ENCODE peak calls at places on chromosome 15, in seven cellular contexts. One of them, this sample, is unnamed.

GRCh38 chr15:91908401-91908800 is 54.9 kb downstream of the SLCO3A1 start:
- DNase-seq in coronary artery: no peak
- DNase-seq in astrocyte of the spinal cord: peak; percentile 57
- DNase-seq in cardiac fibroblast: peak; percentile 63
- DNase-seq in GM20000: no peak
- DNase-seq in endodermal cell: no peak
- DNase-seq in OCI-LY7: no peak
- DNase-seq in this sample: no peak

GRCh38 chr15:67549736-67550135 is 7.2 kb downstream of the MAP2K5 start:
- DNase-seq in OCI-LY7: no peak
- DNase-seq in astrocyte of the spinal cord: no peak
- DNase-seq in endodermal cell: no peak
- DNase-seq in coronary artery: no peak
- DNase-seq in cardiac fibroblast: no peak
- DNase-seq in GM20000: no peak
- DNase-seq in this sample: no peak

GRCh38 chr15:46853600-46853999 is 863.7 kb upstream of the SEMA6D start:
- DNase-seq in endodermal cell: no peak
- DNase-seq in coronary artery: no peak
- DNase-seq in astrocyte of the spinal cord: no peak
- DNase-seq in OCI-LY7: no peak
- DNase-seq in cardiac fibroblast: no peak
- DNase-seq in GM20000: no peak
- DNase-seq in this sample: no peak

GRCh38 chr15:48683991-48684765 is 38.7 kb upstream of the FBN1 start:
- DNase-seq in OCI-LY7: no peak
- DNase-seq in cardiac fibroblast: no peak
- DNase-seq in coronary artery: no peak
- DNase-seq in GM20000: no peak
- DNase-seq in astrocyte of the spinal cord: no peak
- DNase-seq in endodermal cell: no peak
- DNase-seq in this sample: no peak

GRCh38 chr15:25734680-25735355 is 128.3 kb downstream of the ATP10A start:
- DNase-seq in endodermal cell: no peak
- DNase-seq in astrocyte of the spinal cord: no peak
- DNase-seq in coronary artery: peak; percentile 91
- DNase-seq in OCI-LY7: no peak
- DNase-seq in cardiac fibroblast: peak; percentile 59
- DNase-seq in GM20000: no peak
- DNase-seq in this sample: peak; percentile 44

GRCh38 chr15:97084650-97085049 is 754.1 kb downstream of the NR2F2 start:
- DNase-seq in OCI-LY7: no peak
- DNase-seq in coronary artery: no peak
- DNase-seq in cardiac fibroblast: peak; percentile 65
- DNase-seq in GM20000: no peak
- DNase-seq in endodermal cell: no peak
- DNase-seq in astrocyte of the spinal cord: peak; percentile 31
- DNase-seq in this sample: no peak

GRCh38 chr15:52343831-52344230 is 48.2 kb upstream of the MYO5C start:
- DNase-seq in GM20000: no peak
- DNase-seq in astrocyte of the spinal cord: peak; percentile 27
- DNase-seq in endodermal cell: no peak
- DNase-seq in cardiac fibroblast: peak; percentile 57
- DNase-seq in OCI-LY7: no peak
- DNase-seq in coronary artery: no peak
- DNase-seq in this sample: no peak

GRCh38 chr15:89247441-89247840 is 3.7 kb downstream of the FANCI start:
- DNase-seq in astrocyte of the spinal cord: no peak
- DNase-seq in OCI-LY7: no peak
- DNase-seq in endodermal cell: no peak
- DNase-seq in GM20000: no peak
- DNase-seq in coronary artery: no peak
- DNase-seq in cardiac fibroblast: no peak
- DNase-seq in this sample: no peak

GRCh38 chr15:32898991-32899613 is 181.3 kb downstream of the GREM1 start:
- DNase-seq in cardiac fibroblast: peak; percentile 11
- DNase-seq in OCI-LY7: peak; percentile 68
- DNase-seq in GM20000: no peak
- DNase-seq in endodermal cell: peak; percentile 99
- DNase-seq in astrocyte of the spinal cord: no peak
- DNase-seq in coronary artery: no peak
- DNase-seq in this sample: no peak

GRCh38 chr15:41881925-41882688 is 11.7 kb downstream of the SPTBN5 start:
- DNase-seq in GM20000: no peak
- DNase-seq in astrocyte of the spinal cord: peak; percentile 22
- DNase-seq in cardiac fibroblast: no peak
- DNase-seq in OCI-LY7: no peak
- DNase-seq in endodermal cell: peak; percentile 79
- DNase-seq in coronary artery: no peak
- DNase-seq in this sample: no peak

DNA sequence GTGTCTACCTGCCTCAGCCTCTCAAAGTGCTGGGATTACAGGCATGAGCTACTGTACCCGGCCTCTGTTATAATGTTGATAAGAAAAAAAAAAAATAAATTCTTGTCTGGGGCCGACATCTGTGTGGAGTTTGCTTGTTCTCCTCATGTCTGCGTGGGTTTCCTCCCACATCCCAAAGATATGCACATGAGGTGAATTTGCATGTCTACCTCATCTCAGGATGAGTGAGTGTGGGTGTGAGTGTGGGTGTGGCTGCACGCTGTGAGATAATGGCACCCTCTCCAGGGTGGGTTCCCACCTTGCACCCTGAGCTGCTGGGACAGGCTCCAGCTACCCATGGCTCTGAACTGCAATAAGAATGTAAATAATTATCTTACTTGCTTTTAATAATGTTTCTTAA is 25.9 kb upstream of the UACA start:
- DNase-seq in astrocyte of the spinal cord: no peak
- DNase-seq in cardiac fibroblast: no peak
- DNase-seq in OCI-LY7: no peak
- DNase-seq in coronary artery: no peak
- DNase-seq in GM20000: no peak
- DNase-seq in endodermal cell: no peak
- DNase-seq in this sample: no peak
- TF ChIP-seq CTCF in astrocyte of the spinal cord: no peak
- TF ChIP-seq CTCF in cardiac fibroblast: no peak
- TF ChIP-seq CTCF in OCI-LY7: no peak
- TF ChIP-seq CTCF in coronary artery: no peak
- TF ChIP-seq CTCF in GM20000: no peak
- TF ChIP-seq CTCF in endodermal cell: no peak
- TF ChIP-seq CTCF in this sample: no peak

GRCh38 chr15:23467110-23467600 is 20.1 kb upstream of the GOLGA6L2 start:
- DNase-seq in GM20000: peak; percentile 21
- DNase-seq in OCI-LY7: peak; percentile 14
- DNase-seq in coronary artery: no peak
- DNase-seq in cardiac fibroblast: peak; percentile 45
- DNase-seq in astrocyte of the spinal cord: peak; percentile 21
- DNase-seq in endodermal cell: no peak
- DNase-seq in this sample: no peak
- TF ChIP-seq CTCF in GM20000: no peak
- TF ChIP-seq CTCF in OCI-LY7: peak; percentile 71
- TF ChIP-seq CTCF in coronary artery: no peak
- TF ChIP-seq CTCF in cardiac fibroblast: peak; percentile 10
- TF ChIP-seq CTCF in astrocyte of the spinal cord: peak; percentile 19
- TF ChIP-seq CTCF in endodermal cell: peak; percentile 64
- TF ChIP-seq CTCF in this sample: peak; percentile 44

GRCh38 chr15:64387562-64388168 is at the start of gene TRIP4:
- DNase-seq in endodermal cell: peak; percentile 98
- DNase-seq in coronary artery: peak; percentile 95
- DNase-seq in astrocyte of the spinal cord: peak; percentile 97
- DNase-seq in GM20000: peak; percentile 89
- DNase-seq in OCI-LY7: peak; percentile 95
- DNase-seq in cardiac fibroblast: peak; percentile 98
- DNase-seq in this sample: peak; percentile 98
- TF ChIP-seq CTCF in endodermal cell: peak; percentile 33
- TF ChIP-seq CTCF in coronary artery: no peak
- TF ChIP-seq CTCF in astrocyte of the spinal cord: no peak
- TF ChIP-seq CTCF in GM20000: peak; percentile 2
- TF ChIP-seq CTCF in OCI-LY7: peak; percentile 18
- TF ChIP-seq CTCF in cardiac fibroblast: peak; percentile 21
- TF ChIP-seq CTCF in this sample: no peak

DNA sequence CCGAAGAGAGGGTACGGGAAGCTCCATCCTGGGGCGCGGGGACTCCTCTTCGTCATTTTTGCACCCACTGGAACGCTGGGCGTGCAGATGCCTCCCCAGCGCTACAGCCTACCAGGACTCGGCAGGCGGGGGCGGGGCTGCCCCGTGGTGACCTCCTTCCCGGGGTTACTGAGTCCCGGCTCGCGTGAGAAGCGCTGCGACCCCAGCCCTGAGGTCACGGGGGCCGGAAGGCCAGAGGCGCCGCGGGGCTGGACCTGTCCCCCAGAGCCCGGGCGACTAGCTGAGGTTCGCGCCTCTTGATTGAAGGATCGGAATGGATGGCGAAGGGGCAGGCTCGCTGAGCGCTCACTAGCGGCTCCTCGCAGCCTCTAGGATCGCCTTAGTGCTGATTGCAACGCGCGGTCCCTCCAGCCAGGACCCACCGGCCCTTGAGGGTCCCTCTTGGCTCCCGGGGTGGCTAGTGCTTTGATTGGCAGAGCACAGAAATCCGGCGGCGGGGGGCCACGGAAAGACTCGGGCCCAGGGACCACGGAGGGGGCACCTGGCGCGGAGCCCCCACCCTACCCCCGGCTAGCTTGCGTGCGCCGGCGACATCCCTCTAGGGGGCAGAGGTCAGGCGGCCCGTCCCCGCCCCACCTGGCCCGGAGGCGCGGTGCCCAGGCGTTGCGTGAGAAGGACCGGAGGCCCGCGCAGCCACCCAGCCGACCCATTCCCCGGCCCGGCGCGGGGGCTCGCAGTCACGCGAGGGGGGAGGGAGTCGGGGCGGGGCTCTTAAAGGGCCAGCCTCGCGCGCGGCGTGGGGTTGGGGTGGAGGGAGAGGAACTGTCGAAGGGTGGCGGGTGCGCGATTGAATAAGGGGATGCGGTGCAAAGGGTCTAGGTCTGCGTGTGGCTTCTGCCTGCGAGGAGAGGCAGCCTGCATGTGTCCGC is 781 bp upstream of the CYP1A1 start:
- DNase-seq in OCI-LY7: no peak
- DNase-seq in GM20000: peak; percentile 81
- DNase-seq in coronary artery: no peak
- DNase-seq in cardiac fibroblast: no peak
- DNase-seq in astrocyte of the spinal cord: no peak
- DNase-seq in endodermal cell: peak; percentile 83
- DNase-seq in this sample: no peak
- TF ChIP-seq CTCF in OCI-LY7: no peak
- TF ChIP-seq CTCF in GM20000: no peak
- TF ChIP-seq CTCF in coronary artery: no peak
- TF ChIP-seq CTCF in cardiac fibroblast: no peak
- TF ChIP-seq CTCF in astrocyte of the spinal cord: no peak
- TF ChIP-seq CTCF in endodermal cell: peak; percentile 42
- TF ChIP-seq CTCF in this sample: no peak

GRCh38 chr15:57322602-57323250 is 53.6 kb upstream of the CGNL1 start:
- DNase-seq in endodermal cell: peak; percentile 55
- DNase-seq in OCI-LY7: no peak
- DNase-seq in coronary artery: no peak
- DNase-seq in cardiac fibroblast: no peak
- DNase-seq in astrocyte of the spinal cord: no peak
- DNase-seq in GM20000: no peak
- DNase-seq in this sample: no peak
- TF ChIP-seq CTCF in endodermal cell: no peak
- TF ChIP-seq CTCF in OCI-LY7: no peak
- TF ChIP-seq CTCF in coronary artery: no peak
- TF ChIP-seq CTCF in cardiac fibroblast: no peak
- TF ChIP-seq CTCF in astrocyte of the spinal cord: no peak
- TF ChIP-seq CTCF in GM20000: no peak
- TF ChIP-seq CTCF in this sample: no peak

GRCh38 chr15:38260077-38260476 is 7.4 kb downstream of the SPRED1 start:
- DNase-seq in GM20000: no peak
- DNase-seq in OCI-LY7: no peak
- DNase-seq in endodermal cell: peak; percentile 52
- DNase-seq in cardiac fibroblast: peak; percentile 46
- DNase-seq in coronary artery: no peak
- DNase-seq in astrocyte of the spinal cord: no peak
- DNase-seq in this sample: no peak
- TF ChIP-seq CTCF in GM20000: no peak
- TF ChIP-seq CTCF in OCI-LY7: no peak
- TF ChIP-seq CTCF in endodermal cell: peak; percentile 65
- TF ChIP-seq CTCF in cardiac fibroblast: peak; percentile 27
- TF ChIP-seq CTCF in coronary artery: no peak
- TF ChIP-seq CTCF in astrocyte of the spinal cord: no peak
- TF ChIP-seq CTCF in this sample: no peak

GRCh38 chr15:93330862-93331544 is 242.0 kb upstream of the RGMA start:
- DNase-seq in coronary artery: no peak
- DNase-seq in astrocyte of the spinal cord: no peak
- DNase-seq in endodermal cell: no peak
- DNase-seq in GM20000: no peak
- DNase-seq in OCI-LY7: no peak
- DNase-seq in cardiac fibroblast: no peak
- DNase-seq in this sample: no peak

GRCh38 chr15:93331545-93332117 is 242.6 kb upstream of the RGMA start:
- DNase-seq in endodermal cell: peak; percentile 85
- DNase-seq in astrocyte of the spinal cord: no peak
- DNase-seq in cardiac fibroblast: no peak
- DNase-seq in coronary artery: no peak
- DNase-seq in GM20000: no peak
- DNase-seq in OCI-LY7: no peak
- DNase-seq in this sample: no peak

GRCh38 chr15:93333826-93334225 is 244.8 kb upstream of the RGMA start:
- DNase-seq in coronary artery: no peak
- DNase-seq in GM20000: no peak
- DNase-seq in astrocyte of the spinal cord: no peak
- DNase-seq in OCI-LY7: no peak
- DNase-seq in endodermal cell: peak; percentile 69
- DNase-seq in cardiac fibroblast: no peak
- DNase-seq in this sample: no peak
- TF ChIP-seq CTCF in coronary artery: no peak
- TF ChIP-seq CTCF in GM20000: no peak
- TF ChIP-seq CTCF in astrocyte of the spinal cord: no peak
- TF ChIP-seq CTCF in OCI-LY7: no peak
- TF ChIP-seq CTCF in endodermal cell: peak; percentile 73
- TF ChIP-seq CTCF in cardiac fibroblast: no peak
- TF ChIP-seq CTCF in this sample: no peak

This sample was measured in osteocyte.